ENCODE peak calls at places on chromosomes 5 and 9, in six cellular contexts. X is OCI-M1, J is NCI-H1092, D is cerebellar cortex, Q is dermis microvascular lymphatic vessel endothelial cell, P is T-helper 17 cell. Y is an unnamed sample.

GRCh38 chr9:76181020-76181641 is 213.1 kb downstream of the RFK start:
- DNase-seq in D (no peak), J (no peak), P (no peak), Q (peak), X (no peak), Y (no peak)

GRCh38 chr9:129968690-129969485 is 74.1 kb downstream of the FNBP1 start:
- DNase-seq in P (no peak), X (peak), Q (peak), J (no peak), D (no peak), Y (no peak)

GRCh38 chr9:22030101-22030598 is 21.0 kb upstream of the CDKN2B start:
- DNase-seq in P (no peak), J (no peak), D (no peak), Q (peak), X (peak), Y (peak)

GRCh38 chr5:19488786-19489185 is 499.2 kb downstream of the CDH18 start:
- DNase-seq in X (no peak), D (peak), J (no peak), Q (no peak), P (no peak), Y (no peak)

GRCh38 chr5:135208555-135209494 is 174.8 kb upstream of the PITX1 start:
- DNase-seq in D (no peak), Q (peak), P (no peak), J (peak), X (peak), Y (no peak)

GRCh38 chr9:93698140-93698908 is 121.9 kb downstream of the PHF2 start:
- DNase-seq in P (no peak), Q (no peak), X (no peak), J (no peak), D (no peak), Y (no peak)

GRCh38 chr9:124191691-124192208 is 66.0 kb upstream of the NEK6 start:
- DNase-seq in D (no peak), Q (no peak), P (no peak), X (no peak), J (no peak), Y (no peak)

GRCh38 chr9:133188006-133188842 is 20.8 kb downstream of the OBP2B start:
- DNase-seq in D (peak), Q (peak), X (peak), P (no peak), J (peak), Y (peak)

GRCh38 chr9:132319421-132320110 is 35.2 kb downstream of the SETX start:
- DNase-seq in X (no peak), J (no peak), D (no peak), P (no peak), Q (peak), Y (no peak)

GRCh38 chr9:84031534-84031933 is 50.9 kb downstream of the RMI1 start:
- DNase-seq in D (no peak), J (no peak), Q (no peak), X (no peak), P (no peak), Y (no peak)

GRCh38 chr5:68224561-68225187 is 9.1 kb downstream of the PIK3R1 start:
- DNase-seq in X (no peak), D (no peak), Q (no peak), J (no peak), P (no peak), Y (no peak)

GRCh38 chr5:37825334-37825915 is 14.4 kb downstream of the GDNF start:
- DNase-seq in D (no peak), Q (no peak), J (peak), X (no peak), P (no peak), Y (no peak)

GRCh38 chr5:134124289-134125194 is 10.1 kb downstream of the TCF7 start:
- DNase-seq in Q (no peak), J (no peak), D (no peak), X (no peak), P (peak), Y (no peak)

GRCh38 chr5:43037929-43038510 is 2.1 kb downstream of the ANXA2R start:
- DNase-seq in X (peak), D (no peak), Q (peak), P (no peak), J (no peak), Y (peak)

GRCh38 chr5:68264024-68264956 is 48.7 kb downstream of the PIK3R1 start:
- DNase-seq in Q (peak), X (no peak), P (no peak), D (no peak), J (no peak), Y (no peak)

GRCh38 chr9:134568116-134568515 is 73.5 kb upstream of the COL5A1 start:
- DNase-seq in J (no peak), P (no peak), Q (no peak), D (no peak), X (no peak), Y (no peak)

GRCh38 chr5:109907189-109907588 is 217.5 kb downstream of the MAN2A1 start:
- DNase-seq in X (no peak), Q (no peak), D (no peak), J (no peak), P (no peak), Y (no peak)

GRCh38 chr5:135308752-135309151 is 90.3 kb downstream of the MACROH2A1 start:
- DNase-seq in P (no peak), J (no peak), Q (no peak), X (no peak), D (no peak), Y (no peak)

GRCh38 chr5:39020465-39020864 is 53.7 kb downstream of the RICTOR start:
- DNase-seq in X (peak), D (no peak), P (no peak), Q (no peak), J (no peak), Y (no peak)

GRCh38 chr9:12462861-12463260 is 230.3 kb upstream of the TYRP1 start:
- DNase-seq in J (no peak), Q (no peak), P (no peak), X (no peak), D (no peak), Y (no peak)

GRCh38 chr5:115033861-115034260 is 135.8 kb downstream of the TRIM36 start:
- DNase-seq in P (no peak), X (peak), D (peak), J (peak), Q (no peak), Y (peak)

GRCh38 chr5:159877894-159878448 is 38.3 kb upstream of the ADRA1B start:
- DNase-seq in J (no peak), P (no peak), Q (no peak), D (peak), X (no peak), Y (no peak)

GRCh38 chr9:128764361-128764760 is 7.4 kb downstream of the ZER1 start:
- DNase-seq in P (no peak), Q (no peak), X (no peak), D (no peak), J (no peak), Y (peak)

GRCh38 chr5:110872963-110873362 is 134.2 kb downstream of the SLC25A46 start:
- DNase-seq in X (no peak), J (no peak), D (no peak), Q (no peak), P (no peak), Y (no peak)

GRCh38 chr9:115132648-115133047 is 14.7 kb upstream of the TNC start:
- DNase-seq in X (no peak), D (no peak), P (no peak), Q (no peak), J (no peak), Y (no peak)

GRCh38 chr5:160787247-160787646 is 64.8 kb downstream of the ATP10B start:
- DNase-seq in D (no peak), X (peak), P (no peak), Q (no peak), J (no peak), Y (peak)

GRCh38 chr5:55994502-55994997 is at the start of gene IL6ST:
- DNase-seq in P (peak), Q (peak), J (no peak), D (peak), X (no peak), Y (no peak)

GRCh38 chr5:178695560-178695959 is 34.9 kb downstream of the ZNF354A start:
- DNase-seq in P (no peak), D (no peak), J (no peak), Q (no peak), X (no peak), Y (no peak)

GRCh38 chr5:178595750-178596149 is 5.6 kb upstream of the COL23A1 start:
- DNase-seq in J (no peak), Q (no peak), P (no peak), X (no peak), D (no peak), Y (no peak)

GRCh38 chr5:134459491-134459890 is 47.8 kb upstream of the CDKN2AIPNL start:
- DNase-seq in Q (no peak), D (no peak), X (no peak), J (no peak), P (no peak), Y (no peak)